ENCODE peak calls at places on chromosomes 4 and X, in five cellular contexts. M is GM23338, G is non-pigmented ciliary epithelial cell, F is neural progenitor cell, W is aorta. L is an unnamed sample.

GRCh38 chr4:30866907-30867306 is 146.7 kb downstream of the PCDH7 start:
- DNase-seq in G (no peak), M (no peak), W (no peak), F (no peak), L (no peak)

GRCh38 chrX:102672876-102673275 is 21.6 kb downstream of the GPRASP1 start:
- DNase-seq in G (no peak), F (no peak), W (no peak), M (no peak), L (no peak)

GRCh38 chrX:101956556-101956955 is 24.7 kb upstream of the ZMAT1 start:
- DNase-seq in W (no peak), M (no peak), G (no peak), F (no peak), L (no peak)

GRCh38 chrX:153302796-153303195 is 18.8 kb downstream of the PNMA6F start:
- DNase-seq in W (no peak), M (no peak), F (no peak), G (no peak), L (no peak)

GRCh38 chrX:123764967-123765871 is 32.4 kb upstream of the THOC2 start:
- DNase-seq in W (peak), G (peak), M (peak), F (peak), L (peak)

GRCh38 chrX:95063554-95063953 is 1389.5 kb downstream of the FAM133A start:
- DNase-seq in W (no peak), G (no peak), M (no peak), F (no peak), L (no peak)

GRCh38 chrX:119685225-119686066 is 7.5 kb downstream of the SEPTIN6 start:
- DNase-seq in W (no peak), G (no peak), M (no peak), F (no peak), L (no peak)

GRCh38 chrX:153885968-153886903 is at the start of gene L1CAM:
- DNase-seq in F (peak), W (no peak), M (peak), G (no peak), L (no peak)

GRCh38 chr4:19776929-19777328 is 474.8 kb upstream of the SLIT2 start:
- DNase-seq in M (no peak), W (no peak), G (peak), F (no peak), L (no peak)

L was measured in activated T-helper 1 cell treated with anti-CD3 and anti-CD28 coated beads, Interleukin-12 subunit alpha, Interleukin-12 subunit beta, Interleukin-2, Interleukin-4 antibody, amounts not matched to agents 30 ng/mL and 10 ng/mL and 1 ng/mL, durations not matched to agents 14 hours and 24 hours and 36 hours.